ENCODE peak calls at places on chromosomes 12 and 14, in seven cellular contexts. S is heart right ventricle, P is EL, E is GM23338, A is RPMI7951, C is adipocyte, V is HEK293T. B is an unnamed sample.

GRCh38 chr12:92629349-92630065 is 73.3 kb upstream of the PLEKHG7 start:
- DNase-seq in P (peak), A (peak), E (no peak), S (no peak), V (peak), C (peak), B (no peak)

GRCh38 chr12:57832966-57833365 is 13.6 kb downstream of the CTDSP2 start:
- DNase-seq in A (peak), E (peak), V (no peak), P (peak), S (no peak), C (peak), B (no peak)

GRCh38 chr12:40253936-40254335 is 29.1 kb downstream of the LRRK2 start:
- DNase-seq in P (no peak), V (no peak), S (no peak), A (no peak), C (peak), E (no peak), B (peak)

GRCh38 chr14:22836301-22837058 is at the start of gene MMP14:
- DNase-seq in E (peak), V (no peak), C (peak), P (peak), A (peak), S (peak), B (peak)

GRCh38 chr14:55976619-55977018 is 141.6 kb upstream of the PELI2 start:
- DNase-seq in A (no peak), C (no peak), S (no peak), V (no peak), P (no peak), E (no peak), B (no peak)

GRCh38 chr12:117968084-117968789 is 553 bp downstream of the KSR2 start:
- DNase-seq in P (no peak), A (no peak), V (no peak), C (no peak), E (peak), S (no peak), B (no peak)

GRCh38 chr12:124636138-124636968 is 68.9 kb upstream of the NCOR2 start:
- DNase-seq in A (peak), E (no peak), P (peak), V (no peak), S (no peak), C (no peak), B (peak)

GRCh38 chr12:14618990-14619389 is 51.3 kb upstream of the PLBD1 start:
- DNase-seq in S (no peak), C (peak), P (peak), V (peak), A (peak), E (peak), B (peak)

GRCh38 chr12:15731940-15732339 is 57.2 kb downstream of the EPS8 start:
- DNase-seq in E (no peak), A (no peak), V (no peak), C (no peak), P (no peak), S (no peak), B (no peak)

GRCh38 chr12:114342651-114343050 is 63.3 kb downstream of the TBX5 start:
- DNase-seq in C (no peak), E (no peak), P (peak), S (no peak), V (no peak), A (peak), B (no peak)

GRCh38 chr14:104795781-104796681 is 483 bp upstream of the AKT1 start:
- DNase-seq in E (peak), S (peak), A (peak), P (peak), C (peak), V (peak), B (peak)

GRCh38 chr12:53042607-53043454 is 7.0 kb upstream of the TNS2 start:
- DNase-seq in C (no peak), S (no peak), V (peak), P (no peak), A (no peak), E (peak), B (no peak)

GRCh38 chr12:120686151-120686689 is 729 bp upstream of the MLEC start:
- DNase-seq in A (peak), P (peak), V (peak), E (peak), C (peak), S (peak), B (peak)

GRCh38 chr14:22532345-22533056 is 56.5 kb downstream of the DAD1 start:
- DNase-seq in V (no peak), P (peak), A (peak), E (no peak), C (no peak), S (no peak), B (no peak)

GRCh38 chr12:20309504-20310148 is 58.7 kb upstream of the PDE3A start:
- DNase-seq in V (no peak), C (no peak), E (no peak), S (peak), P (no peak), A (no peak), B (no peak)

GRCh38 chr12:53696655-53697321 is 20.9 kb upstream of the ATP5MC2 start:
- DNase-seq in S (no peak), P (no peak), E (peak), V (peak), A (no peak), C (no peak), B (no peak)

GRCh38 chr14:94100847-94101246 is 9.7 kb upstream of the IFI27 start:
- DNase-seq in A (peak), E (no peak), P (peak), V (no peak), C (peak), S (no peak), B (peak)

GRCh38 chr12:57078519-57079404 is at the start of gene NEMP1:
- DNase-seq in P (peak), C (peak), S (peak), A (peak), V (peak), E (peak), B (peak)

GRCh38 chr12:11085419-11085818 is 6.7 kb downstream of the TAS2R43 start:
- DNase-seq in P (no peak), A (no peak), C (no peak), E (no peak), S (no peak), V (no peak), B (no peak)

GRCh38 chr12:62604373-62604772 is 137.7 kb downstream of the MON2 start:
- DNase-seq in P (no peak), E (no peak), A (no peak), S (no peak), V (no peak), C (no peak), B (no peak)

GRCh38 chr14:104023325-104024055 is 62.0 kb upstream of the ASPG start:
- DNase-seq in V (no peak), E (no peak), S (no peak), P (no peak), A (no peak), C (no peak), B (no peak)

GRCh38 chr12:87266305-87266704 is 762.9 kb downstream of the C12orf50 start:
- DNase-seq in A (no peak), P (no peak), S (no peak), E (peak), V (peak), C (no peak), B (no peak)

GRCh38 chr14:95359974-95360826 is 40.5 kb upstream of the CLMN start:
- DNase-seq in P (no peak), V (no peak), C (no peak), E (peak), S (no peak), A (peak), B (no peak)

GRCh38 chr14:65462411-65462810 is 49.9 kb downstream of the FUT8 start:
- DNase-seq in S (no peak), V (no peak), C (peak), P (peak), A (peak), E (no peak), B (peak)

GRCh38 chr14:84482256-84483071 is 1047.5 kb upstream of the FLRT2 start:
- DNase-seq in V (no peak), P (peak), S (no peak), A (no peak), C (peak), E (no peak), B (no peak)

GRCh38 chr12:16120027-16120426 is 157.5 kb downstream of the SLC15A5 start:
- DNase-seq in C (no peak), S (no peak), P (no peak), E (no peak), A (no peak), V (no peak), B (no peak)

GRCh38 chr14:105315211-105315721 is 718 bp downstream of the PACS2 start:
- DNase-seq in E (peak), A (no peak), S (no peak), C (peak), P (peak), V (no peak), B (peak)

GRCh38 chr14:80223696-80224465 is 12.6 kb upstream of the DIO2 start:
- DNase-seq in P (no peak), S (no peak), V (no peak), E (no peak), A (no peak), C (peak), B (peak)

GRCh38 chr14:85038526-85038925 is 491.4 kb upstream of the FLRT2 start:
- DNase-seq in A (no peak), S (no peak), V (no peak), E (no peak), C (no peak), P (no peak), B (no peak)

GRCh38 chr14:69547701-69548348 is 26.8 kb downstream of the CCDC177 start:
- DNase-seq in A (no peak), C (peak), P (no peak), V (peak), S (no peak), E (peak), B (no peak)

GRCh38 chr14:82159624-82160023 is 626.0 kb upstream of the SEL1L start:
- DNase-seq in P (no peak), C (no peak), V (no peak), A (peak), E (no peak), S (no peak), B (no peak)

GRCh38 chr14:94716976-94717375 is 52.9 kb downstream of the GSC start:
- DNase-seq in S (no peak), C (no peak), P (no peak), A (no peak), V (no peak), E (no peak), B (no peak)

B was measured in fibroblast of gingiva.